ENCODE peak calls at places on chromosomes 1 and 21, in five cellular contexts. V is neural progenitor cell, L is PC-3, P is GM23338, B is PC-9. M is an unnamed sample. For H3F3A, the result is how much of the 10 kb centered on the place peaks cover.

GRCh38 chr1:228289239-228289849 is 81.5 kb downstream of the OBSCN start:
- DNase-seq in V (no peak), L (no peak), P (no peak), B (no peak), M (no peak)

GRCh38 chr21:40173833-40174232 is 306.6 kb downstream of the PCP4 start:
- DNase-seq in V (peak), L (no peak), P (peak), B (no peak), M (no peak)

GRCh38 chr1:196887515-196888239 is at the start of gene CFHR4:
- DNase-seq in V (no peak), L (no peak), P (no peak), B (no peak), M (peak)

GRCh38 chr1:150322310-150322709 is 977 bp downstream of the PRPF3 start:
- DNase-seq in V (no peak), L (no peak), P (no peak), B (peak), M (no peak)

GRCh38 chr1:221801773-221802516 is 60.1 kb upstream of the DUSP10 start:
- DNase-seq in V (peak), L (peak), P (peak), B (peak), M (no peak)

GRCh38 chr1:225691377-225691776 is 38.5 kb upstream of the ENAH start:
- DNase-seq in V (no peak), L (peak), P (no peak), B (no peak), M (no peak)

GRCh38 chr1:151384584-151384983 is 12.1 kb upstream of the SELENBP1 start:
- DNase-seq in V (no peak), L (no peak), P (no peak), B (no peak), M (no peak)

GRCh38 chr1:226017070-226017469 is 17.9 kb upstream of the SDE2 start:
- DNase-seq in V (no peak), L (no peak), P (peak), B (no peak), M (no peak)

GRCh38 chr1:6861075-6861724 is 75.9 kb downstream of the CAMTA1 start:
- DNase-seq in V (no peak), L (no peak), P (no peak), B (no peak), M (no peak)

GRCh38 chr1:26094677-26095383 is 16.8 kb upstream of the PDIK1L start:
- DNase-seq in V (peak), L (peak), P (peak), B (no peak), M (no peak)

GRCh38 chr1:177975588-177976495 is 6.0 kb upstream of the SEC16B start:
- DNase-seq in V (no peak), L (no peak), P (no peak), B (no peak), M (no peak)

GRCh38 chr1:56516539-56517252 is 62.7 kb downstream of the PLPP3 start:
- DNase-seq in V (no peak), L (peak), P (peak), B (peak), M (peak)

GRCh38 chr1:246160905-246161304 is 346.2 kb downstream of the SMYD3 start:
- DNase-seq in V (no peak), L (no peak), P (no peak), B (no peak), M (no peak)

GRCh38 chr1:44108241-44108640 is 10.4 kb upstream of the KLF17 start:
- DNase-seq in V (no peak), L (peak), P (no peak), B (no peak), M (no peak)

GRCh38 chr1:90783181-90783580 is 66.1 kb upstream of the BARHL2 start:
- DNase-seq in V (peak), L (no peak), P (no peak), B (no peak), M (no peak)

GRCh38 chr1:117178756-117179155 is 32.0 kb downstream of the VTCN1 start:
- DNase-seq in V (no peak), L (no peak), P (no peak), B (no peak), M (no peak)

GRCh38 chr1:229002037-229002436 is 266.8 kb downstream of the RHOU start:
- DNase-seq in V (no peak), L (no peak), P (no peak), B (no peak), M (no peak)

GRCh38 chr1:14585771-14586170 is 12.7 kb upstream of the KAZN start:
- DNase-seq in V (no peak), L (no peak), P (no peak), B (no peak), M (no peak)

GRCh38 chr1:197399691-197400521 is 131.9 kb downstream of the CRB1 start:
- DNase-seq in V (peak), L (peak), P (peak), B (peak), M (peak)

GRCh38 chr1:198118136-198118535 is 38.7 kb upstream of the NEK7 start:
- DNase-seq in V (no peak), L (peak), P (no peak), B (no peak), M (no peak)

GRCh38 chr21:39016740-39017315 is 166.4 kb downstream of the PSMG1 start:
- DNase-seq in V (no peak), L (no peak), P (no peak), B (no peak), M (peak)
- TF ChIP-seq CTCF in V (no peak), L (no peak), P (no peak), B (no peak), M (no peak)

GRCh38 chr1:10607228-10607627 is 132.5 kb downstream of the PEX14 start:
- DNase-seq in V (no peak), L (no peak), P (no peak), B (no peak), M (no peak)
- TF ChIP-seq EZH2 in V (no peak), L (no peak), P (no peak), B (no peak), M (no peak)

DNA sequence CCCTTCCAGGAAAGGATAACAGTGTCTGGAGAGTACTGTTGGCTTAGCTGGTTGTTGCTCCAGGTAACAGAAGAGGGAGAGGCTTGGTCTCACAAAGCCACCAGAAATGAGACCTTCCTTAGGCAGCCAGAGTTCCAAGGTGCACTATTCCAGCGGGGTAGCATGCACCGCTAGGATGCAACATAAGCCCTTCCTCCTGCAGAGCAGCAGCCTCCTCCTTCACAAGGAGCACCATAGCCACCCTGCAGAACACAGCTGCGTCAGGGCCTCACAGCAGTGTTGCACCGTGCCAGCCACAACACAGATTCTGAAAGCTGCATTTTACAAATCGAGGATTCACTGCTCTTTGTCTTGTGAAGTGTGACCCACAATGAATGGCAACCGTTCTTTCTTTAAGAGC is 142.0 kb downstream of the CLIC6 start:
- DNase-seq in V (no peak), L (no peak), P (no peak), B (no peak), M (no peak)
- H3F3A ChIP-seq in V (under half), L (under half), P (under half), B (half or more), M (under half)

GRCh38 chr1:168345939-168346338 is 65.3 kb downstream of the TBX19 start:
- DNase-seq in V (no peak), L (no peak), P (no peak), B (no peak), M (no peak)

GRCh38 chr1:168341576-168341975 is 60.9 kb downstream of the TBX19 start:
- DNase-seq in V (no peak), L (peak), P (no peak), B (no peak), M (peak)

GRCh38 chr1:168340796-168341510 is 60.3 kb downstream of the TBX19 start:
- DNase-seq in V (no peak), L (no peak), P (no peak), B (no peak), M (peak)

GRCh38 chr1:168342572-168343280 is 62.0 kb downstream of the TBX19 start:
- DNase-seq in V (peak), L (peak), P (peak), B (peak), M (peak)

DNA sequence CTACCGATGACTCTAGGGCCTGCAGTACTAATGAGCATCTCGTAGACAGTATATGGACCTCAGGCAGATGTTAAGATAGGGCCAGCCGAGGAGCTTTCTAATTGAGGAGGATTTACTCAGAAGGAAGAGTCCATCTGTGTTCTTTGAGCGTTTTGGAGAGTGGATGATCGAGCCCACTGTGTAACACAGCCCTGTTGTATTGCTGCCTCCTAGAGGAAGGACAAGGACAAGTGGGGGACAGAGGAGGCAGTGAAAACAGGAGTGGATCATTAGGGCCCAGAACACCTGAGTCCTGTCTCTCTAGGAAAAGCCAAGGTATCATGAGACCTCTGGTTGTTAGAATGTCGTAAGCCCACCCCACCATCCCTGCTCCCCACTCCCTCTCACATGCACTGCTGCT is 62.9 kb downstream of the TBX19 start:
- DNase-seq in V (no peak), L (peak), P (peak), B (no peak), M (peak)
- TF ChIP-seq CTCF in V (peak), L (peak), P (peak), B (no peak), M (peak)

DNA sequence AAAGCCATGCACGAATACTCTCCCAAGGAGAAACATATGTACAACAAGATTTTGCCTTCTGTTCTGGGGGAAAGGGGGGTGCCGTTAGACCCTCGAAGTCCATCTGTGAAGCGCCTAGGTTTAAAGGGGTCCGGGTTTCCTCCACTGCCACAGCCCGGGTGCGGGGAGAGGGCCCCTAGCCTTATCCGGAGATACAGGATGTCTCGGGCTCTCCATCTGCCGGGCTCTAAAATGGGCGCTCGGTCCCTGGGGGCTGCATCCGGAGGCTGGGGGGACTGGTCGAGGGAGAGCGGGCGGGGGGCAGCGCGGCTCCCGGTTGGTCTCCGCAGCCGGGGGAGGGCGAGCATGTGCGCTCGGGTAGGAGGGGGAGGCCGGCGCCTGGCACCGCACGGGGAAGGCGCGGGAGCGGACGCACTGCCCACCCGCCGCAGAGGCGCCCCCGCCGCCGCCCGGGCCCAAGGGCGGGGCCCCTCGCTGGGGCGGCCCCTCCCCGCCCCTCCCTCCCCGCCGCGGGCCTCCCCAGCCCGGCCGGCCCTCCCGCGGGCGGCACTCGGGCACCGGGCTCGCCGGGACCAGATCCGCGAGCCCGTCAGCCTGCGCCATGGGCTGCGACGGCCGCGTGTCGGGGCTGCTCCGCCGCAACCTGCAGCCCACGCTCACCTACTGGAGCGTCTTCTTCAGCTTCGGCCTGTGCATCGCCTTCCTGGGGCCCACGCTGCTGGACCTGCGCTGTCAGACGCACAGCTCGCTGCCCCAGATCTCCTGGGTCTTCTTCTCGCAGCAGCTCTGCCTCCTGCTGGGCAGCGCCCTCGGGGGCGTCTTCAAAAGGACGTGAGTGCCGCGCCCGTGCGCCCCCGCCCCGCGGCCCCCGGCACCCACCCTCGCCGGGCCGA is 63.1 kb downstream of the ELK4 start:
- DNase-seq in V (peak), L (peak), P (peak), B (no peak), M (no peak)
- TF ChIP-seq EZH2 in V (peak), L (no peak), P (peak), B (no peak), M (no peak)

GRCh38 chr1:243230914-243231313 is 24.2 kb downstream of the CEP170 start:
- DNase-seq in V (peak), L (peak), P (peak), B (peak), M (peak)
- H3F3A ChIP-seq in V (under half), L (under half), P (under half), B (under half), M (under half)

GRCh38 chr1:114521396-114522263 is 10.6 kb upstream of the TRIM33 start:
- DNase-seq in V (no peak), L (no peak), P (no peak), B (no peak), M (no peak)

GRCh38 chr1:114524933-114525332 is 13.9 kb upstream of the TRIM33 start:
- DNase-seq in V (peak), L (no peak), P (peak), B (no peak), M (no peak)

GRCh38 chr1:114522264-114522575 is 11.2 kb upstream of the TRIM33 start:
- DNase-seq in V (no peak), L (no peak), P (no peak), B (no peak), M (no peak)
- TF ChIP-seq CTCF in V (no peak), L (no peak), P (no peak), B (no peak), M (no peak)

GRCh38 chr1:61085191-61086086 is 3.1 kb downstream of the NFIA start:
- DNase-seq in V (no peak), L (peak), P (no peak), B (no peak), M (no peak)
- TF ChIP-seq EZH2 in V (no peak), L (no peak), P (no peak), B (no peak), M (no peak)

GRCh38 chr1:66370462-66370907 is 163.5 kb upstream of the SGIP1 start:
- DNase-seq in V (no peak), L (no peak), P (no peak), B (no peak), M (no peak)
- H3F3A ChIP-seq in V (under half), L (under half), P (under half), B (under half), M (under half)

DNA sequence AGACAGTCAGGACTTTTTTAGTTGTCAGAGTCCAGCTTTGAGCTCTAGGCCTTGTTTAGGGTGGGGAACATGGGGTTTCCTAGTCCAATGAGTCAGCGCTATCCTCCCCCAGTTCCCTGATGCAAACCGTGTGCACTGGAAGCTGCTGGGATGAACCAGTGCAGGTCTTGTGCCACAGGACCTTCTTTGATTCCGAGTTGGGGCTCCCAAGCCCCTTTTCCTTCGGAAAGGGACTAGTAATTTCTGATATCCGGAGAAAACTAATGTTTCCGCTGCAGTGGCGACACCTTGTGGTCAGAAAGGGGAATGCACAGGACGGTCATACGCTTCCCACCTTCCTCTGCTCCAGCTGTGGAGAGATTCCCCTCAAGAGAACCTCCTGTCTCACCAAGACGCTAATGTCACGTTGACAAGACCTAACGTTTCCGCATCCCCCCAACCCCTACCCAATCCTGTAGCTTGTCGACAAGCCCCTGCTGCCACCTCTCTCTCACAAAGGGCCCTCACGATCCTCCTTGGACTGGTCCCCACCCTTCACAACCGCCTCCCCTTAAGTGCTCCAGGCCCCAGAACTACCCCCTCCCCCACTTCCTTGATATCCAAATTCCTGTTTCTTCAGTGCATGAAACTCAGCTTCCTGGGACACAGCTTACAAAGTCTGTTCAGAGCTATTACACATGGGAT is 31.0 kb downstream of the GPA33 start:
- DNase-seq in V (peak), L (peak), P (peak), B (peak), M (peak)
- TF ChIP-seq CTCF in V (peak), L (peak), P (peak), B (peak), M (peak)